ENCODE peak calls at places on chromosomes 12 and 14, in five cellular contexts. W, E, T, X and H are unnamed samples.
A peak's percentile ranks its signal among the peaks of the same experiment; 100 is the strongest.

GRCh38 chr12:117832459-117833457 is 136.0 kb downstream of the KSR2 start:
- DNase-seq in W (no peak), E (peak; percentile 36), T (no peak), X (peak; percentile 79), H (no peak)

GRCh38 chr12:130838284-130838950 is 633 bp downstream of the STX2 start:
- DNase-seq in W (no peak), E (peak; percentile 48), T (no peak), X (peak; percentile 7), H (peak; percentile 29)

GRCh38 chr14:22190411-22191191 is 398.4 kb downstream of the DAD1 start:
- DNase-seq in W (no peak), E (no peak), T (no peak), X (peak; percentile 58), H (no peak)

GRCh38 chr12:83573676-83574075 is 887.0 kb downstream of the TMTC2 start:
- DNase-seq in W (no peak), E (peak; percentile 96), T (no peak), X (no peak), H (no peak)

GRCh38 chr14:68661226-68662225 is 131.3 kb downstream of the ZFP36L1 start:
- DNase-seq in W (no peak), E (no peak), T (no peak), X (no peak), H (no peak)

GRCh38 chr12:66823857-66824570 is 145.1 kb upstream of the GRIP1 start:
- DNase-seq in W (no peak), E (peak; percentile 1), T (no peak), X (no peak), H (no peak)

GRCh38 chr14:51487848-51488247 is 163.9 kb upstream of the FRMD6 start:
- DNase-seq in W (no peak), E (no peak), T (no peak), X (no peak), H (no peak)

GRCh38 chr12:124927325-124928094 is 13.1 kb upstream of the UBC start:
- DNase-seq in W (peak; percentile 87), E (peak; percentile 92), T (peak; percentile 96), X (peak; percentile 76), H (peak; percentile 85)

GRCh38 chr12:38555620-38556596 is 239.3 kb downstream of the ALG10B start:
- DNase-seq in W (no peak), E (no peak), T (no peak), X (no peak), H (no peak)

GRCh38 chr12:76628745-76629144 is 69.2 kb upstream of the OSBPL8 start:
- DNase-seq in W (no peak), E (no peak), T (no peak), X (no peak), H (no peak)

GRCh38 chr12:45504606-45505005 is 224.9 kb upstream of the ARID2 start:
- DNase-seq in W (no peak), E (no peak), T (no peak), X (no peak), H (no peak)

GRCh38 chr12:29547151-29547561 is 49.7 kb upstream of the OVCH1 start:
- DNase-seq in W (no peak), E (peak; percentile 71), T (no peak), X (no peak), H (no peak)

GRCh38 chr12:112868459-112869041 is 38.2 kb upstream of the OAS1 start:
- DNase-seq in W (no peak), E (no peak), T (no peak), X (no peak), H (no peak)

GRCh38 chr14:46571970-46572369 is 79.6 kb downstream of the RPL10L start:
- DNase-seq in W (no peak), E (no peak), T (no peak), X (no peak), H (no peak)

GRCh38 chr12:122473543-122474323 is 27.0 kb downstream of the ZCCHC8 start:
- DNase-seq in W (no peak), E (peak; percentile 62), T (peak; percentile 49), X (no peak), H (peak; percentile 40)

GRCh38 chr14:80095623-80096022 is 115.7 kb downstream of the DIO2 start:
- DNase-seq in W (no peak), E (peak; percentile 61), T (no peak), X (peak; percentile 93), H (no peak)

DNA sequence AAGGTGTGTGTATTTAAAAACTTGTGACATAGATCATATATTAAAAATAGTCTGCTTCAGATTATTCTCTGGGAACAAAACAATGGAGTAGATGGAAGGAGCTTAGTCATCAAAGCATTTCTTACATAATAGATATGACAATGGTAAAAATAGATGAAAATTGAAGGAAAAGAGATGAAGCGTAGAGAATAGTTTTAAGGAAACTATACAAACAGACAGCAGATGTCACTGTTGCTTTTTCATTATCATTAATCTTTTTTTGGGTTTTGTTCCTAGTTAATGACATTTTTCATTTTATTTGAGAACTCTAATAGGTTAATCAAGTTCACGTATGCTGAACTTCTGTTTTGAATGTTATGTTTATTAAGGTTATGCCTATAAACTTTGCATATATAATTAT is 149.2 kb upstream of the FBXO33 start:
- DNase-seq in W (no peak), E (peak; percentile 8), T (no peak), X (no peak), H (no peak)
- TF ChIP-seq CTCF in W (no peak), E (no peak), T (no peak), X (peak; percentile 53), H (peak; percentile 41)

DNA sequence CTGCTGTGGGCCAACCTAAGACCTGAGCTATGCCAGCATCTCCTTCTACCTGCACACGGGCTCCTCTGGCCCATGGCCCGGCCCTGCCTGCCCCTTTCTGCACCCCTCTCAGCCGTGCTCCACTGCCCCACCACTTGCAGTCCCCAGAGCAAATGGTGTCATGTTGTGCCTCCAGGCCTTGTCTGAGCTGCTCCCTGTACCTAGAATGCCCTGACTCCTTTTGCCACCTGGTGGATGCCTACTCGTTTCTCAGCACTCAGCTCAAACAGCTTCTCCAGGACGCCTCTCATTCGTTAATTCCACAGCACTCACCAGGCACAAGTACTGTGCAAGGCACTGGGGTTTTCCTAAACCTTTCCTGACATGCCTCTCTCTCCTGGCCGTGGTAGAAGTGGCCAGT is 63.2 kb upstream of the PNMA1 start:
- DNase-seq in W (no peak), E (no peak), T (no peak), X (no peak), H (no peak)
- TF ChIP-seq CTCF in W (no peak), E (no peak), T (no peak), X (no peak), H (no peak)

GRCh38 chr12:55716582-55717396 is 943 bp downstream of the BLOC1S1 start:
- DNase-seq in W (no peak), E (peak; percentile 74), T (no peak), X (no peak), H (no peak)
- TF ChIP-seq CTCF in W (no peak), E (no peak), T (no peak), X (no peak), H (no peak)

GRCh38 chr12:107207931-107208515 is 114.7 kb upstream of the CRY1 start:
- DNase-seq in W (no peak), E (no peak), T (no peak), X (no peak), H (no peak)
- TF ChIP-seq CTCF in W (no peak), E (no peak), T (no peak), X (no peak), H (no peak)